ENCODE peak calls at places on chromosomes 2 and 18, in seven cellular contexts. One of them, this sample, is unnamed.

GRCh38 chr2:172339431-172340010 is 87.9 kb upstream of the ITGA6 start:
- DNase-seq in choroid plexus epithelial cell: no peak
- DNase-seq in keratinocyte: no peak
- DNase-seq in sigmoid colon: no peak
- DNase-seq in GM13977: no peak
- DNase-seq in spleen: no peak
- DNase-seq in astrocyte of the cerebellum: no peak
- DNase-seq in this sample: no peak

GRCh38 chr2:141515931-141516330 is 614.9 kb downstream of the LRP1B start:
- DNase-seq in choroid plexus epithelial cell: peak
- DNase-seq in keratinocyte: no peak
- DNase-seq in sigmoid colon: no peak
- DNase-seq in GM13977: no peak
- DNase-seq in spleen: no peak
- DNase-seq in astrocyte of the cerebellum: peak
- DNase-seq in this sample: no peak

GRCh38 chr2:213098612-213099011 is 52.8 kb downstream of the IKZF2 start:
- DNase-seq in choroid plexus epithelial cell: no peak
- DNase-seq in keratinocyte: no peak
- DNase-seq in sigmoid colon: no peak
- DNase-seq in GM13977: no peak
- DNase-seq in spleen: no peak
- DNase-seq in astrocyte of the cerebellum: no peak
- DNase-seq in this sample: no peak

GRCh38 chr18:5966514-5966913 is 71.2 kb upstream of the TMEM200C start:
- DNase-seq in choroid plexus epithelial cell: no peak
- DNase-seq in keratinocyte: no peak
- DNase-seq in sigmoid colon: no peak
- DNase-seq in GM13977: no peak
- DNase-seq in spleen: no peak
- DNase-seq in astrocyte of the cerebellum: no peak
- DNase-seq in this sample: no peak

GRCh38 chr18:69817335-69817935 is 130.2 kb downstream of the CD226 start:
- DNase-seq in choroid plexus epithelial cell: peak
- DNase-seq in keratinocyte: peak
- DNase-seq in sigmoid colon: no peak
- DNase-seq in GM13977: no peak
- DNase-seq in spleen: no peak
- DNase-seq in astrocyte of the cerebellum: peak
- DNase-seq in this sample: no peak

GRCh38 chr2:196979976-196980375 is 53.5 kb upstream of the PGAP1 start:
- DNase-seq in choroid plexus epithelial cell: no peak
- DNase-seq in keratinocyte: no peak
- DNase-seq in sigmoid colon: no peak
- DNase-seq in GM13977: no peak
- DNase-seq in spleen: no peak
- DNase-seq in astrocyte of the cerebellum: no peak
- DNase-seq in this sample: no peak

GRCh38 chr2:174699993-174700766 is 64.1 kb downstream of the CHRNA1 start:
- DNase-seq in choroid plexus epithelial cell: peak
- DNase-seq in keratinocyte: no peak
- DNase-seq in sigmoid colon: no peak
- DNase-seq in GM13977: peak
- DNase-seq in spleen: no peak
- DNase-seq in astrocyte of the cerebellum: peak
- DNase-seq in this sample: peak

GRCh38 chr2:97706112-97706511 is 7.3 kb upstream of the ZAP70 start:
- DNase-seq in choroid plexus epithelial cell: no peak
- DNase-seq in keratinocyte: no peak
- DNase-seq in sigmoid colon: no peak
- DNase-seq in GM13977: no peak
- DNase-seq in spleen: no peak
- DNase-seq in astrocyte of the cerebellum: no peak
- DNase-seq in this sample: no peak

GRCh38 chr2:174492963-174493431 is 6.2 kb upstream of the GPR155 start:
- DNase-seq in choroid plexus epithelial cell: peak
- DNase-seq in keratinocyte: no peak
- DNase-seq in sigmoid colon: no peak
- DNase-seq in GM13977: peak
- DNase-seq in spleen: peak
- DNase-seq in astrocyte of the cerebellum: no peak
- DNase-seq in this sample: peak

GRCh38 chr2:9695916-9696315 is 65.1 kb upstream of the YWHAQ start:
- DNase-seq in choroid plexus epithelial cell: no peak
- DNase-seq in keratinocyte: no peak
- DNase-seq in sigmoid colon: peak
- DNase-seq in GM13977: no peak
- DNase-seq in spleen: no peak
- DNase-seq in astrocyte of the cerebellum: no peak
- DNase-seq in this sample: no peak

GRCh38 chr2:23563673-23564617 is 179.0 kb downstream of the KLHL29 start:
- DNase-seq in choroid plexus epithelial cell: peak
- DNase-seq in keratinocyte: no peak
- DNase-seq in sigmoid colon: peak
- DNase-seq in GM13977: no peak
- DNase-seq in spleen: no peak
- DNase-seq in astrocyte of the cerebellum: peak
- DNase-seq in this sample: no peak

GRCh38 chr2:187541086-187542085 is 12.8 kb downstream of the TFPI start:
- DNase-seq in choroid plexus epithelial cell: peak
- DNase-seq in keratinocyte: no peak
- DNase-seq in sigmoid colon: no peak
- DNase-seq in GM13977: no peak
- DNase-seq in spleen: no peak
- DNase-seq in astrocyte of the cerebellum: peak
- DNase-seq in this sample: no peak

GRCh38 chr2:203584784-203585183 is 49.7 kb upstream of the RAPH1 start:
- DNase-seq in choroid plexus epithelial cell: no peak
- DNase-seq in keratinocyte: no peak
- DNase-seq in sigmoid colon: no peak
- DNase-seq in GM13977: no peak
- DNase-seq in spleen: no peak
- DNase-seq in astrocyte of the cerebellum: no peak
- DNase-seq in this sample: no peak

GRCh38 chr2:144524190-144524957 is 4.5 kb upstream of the ZEB2 start:
- DNase-seq in choroid plexus epithelial cell: no peak
- DNase-seq in keratinocyte: no peak
- DNase-seq in sigmoid colon: peak
- DNase-seq in GM13977: no peak
- DNase-seq in spleen: peak
- DNase-seq in astrocyte of the cerebellum: no peak
- DNase-seq in this sample: no peak

GRCh38 chr2:128356127-128356526 is 37.5 kb upstream of the HS6ST1 start:
- DNase-seq in choroid plexus epithelial cell: no peak
- DNase-seq in keratinocyte: no peak
- DNase-seq in sigmoid colon: no peak
- DNase-seq in GM13977: no peak
- DNase-seq in spleen: no peak
- DNase-seq in astrocyte of the cerebellum: no peak
- DNase-seq in this sample: no peak

GRCh38 chr2:128357561-128358370 is 39.1 kb upstream of the HS6ST1 start:
- DNase-seq in choroid plexus epithelial cell: no peak
- DNase-seq in keratinocyte: no peak
- DNase-seq in sigmoid colon: no peak
- DNase-seq in GM13977: no peak
- DNase-seq in spleen: no peak
- DNase-seq in astrocyte of the cerebellum: no peak
- DNase-seq in this sample: no peak

GRCh38 chr2:128350736-128351135 is 32.1 kb upstream of the HS6ST1 start:
- DNase-seq in choroid plexus epithelial cell: no peak
- DNase-seq in keratinocyte: no peak
- DNase-seq in sigmoid colon: no peak
- DNase-seq in GM13977: no peak
- DNase-seq in spleen: no peak
- DNase-seq in astrocyte of the cerebellum: no peak
- DNase-seq in this sample: no peak

GRCh38 chr2:128354161-128354560 is 35.5 kb upstream of the HS6ST1 start:
- DNase-seq in choroid plexus epithelial cell: no peak
- DNase-seq in keratinocyte: no peak
- DNase-seq in sigmoid colon: no peak
- DNase-seq in GM13977: no peak
- DNase-seq in spleen: no peak
- DNase-seq in astrocyte of the cerebellum: no peak
- DNase-seq in this sample: no peak

GRCh38 chr2:128354731-128355470 is 36.2 kb upstream of the HS6ST1 start:
- DNase-seq in choroid plexus epithelial cell: peak
- DNase-seq in keratinocyte: no peak
- DNase-seq in sigmoid colon: no peak
- DNase-seq in GM13977: no peak
- DNase-seq in spleen: no peak
- DNase-seq in astrocyte of the cerebellum: no peak
- DNase-seq in this sample: no peak
- TF ChIP-seq CTCF in choroid plexus epithelial cell: peak
- TF ChIP-seq CTCF in keratinocyte: peak
- TF ChIP-seq CTCF in sigmoid colon: no peak
- TF ChIP-seq CTCF in GM13977: no peak
- TF ChIP-seq CTCF in spleen: no peak
- TF ChIP-seq CTCF in astrocyte of the cerebellum: peak
- TF ChIP-seq CTCF in this sample: no peak

GRCh38 chr2:240894006-240894405 is 1.9 kb downstream of the MAB21L4 start:
- DNase-seq in choroid plexus epithelial cell: no peak
- DNase-seq in keratinocyte: no peak
- DNase-seq in sigmoid colon: no peak
- DNase-seq in GM13977: no peak
- DNase-seq in spleen: no peak
- DNase-seq in astrocyte of the cerebellum: no peak
- DNase-seq in this sample: no peak

GRCh38 chr2:240892361-240892760 is 3.6 kb downstream of the MAB21L4 start:
- DNase-seq in choroid plexus epithelial cell: no peak
- DNase-seq in keratinocyte: no peak
- DNase-seq in sigmoid colon: no peak
- DNase-seq in GM13977: no peak
- DNase-seq in spleen: no peak
- DNase-seq in astrocyte of the cerebellum: no peak
- DNase-seq in this sample: no peak

GRCh38 chr2:240894836-240895558 is 959 bp downstream of the MAB21L4 start:
- DNase-seq in choroid plexus epithelial cell: no peak
- DNase-seq in keratinocyte: no peak
- DNase-seq in sigmoid colon: no peak
- DNase-seq in GM13977: no peak
- DNase-seq in spleen: no peak
- DNase-seq in astrocyte of the cerebellum: no peak
- DNase-seq in this sample: no peak

GRCh38 chr2:240892925-240893324 is 3.0 kb downstream of the MAB21L4 start:
- DNase-seq in choroid plexus epithelial cell: no peak
- DNase-seq in keratinocyte: no peak
- DNase-seq in sigmoid colon: no peak
- DNase-seq in GM13977: no peak
- DNase-seq in spleen: no peak
- DNase-seq in astrocyte of the cerebellum: no peak
- DNase-seq in this sample: no peak

DNA sequence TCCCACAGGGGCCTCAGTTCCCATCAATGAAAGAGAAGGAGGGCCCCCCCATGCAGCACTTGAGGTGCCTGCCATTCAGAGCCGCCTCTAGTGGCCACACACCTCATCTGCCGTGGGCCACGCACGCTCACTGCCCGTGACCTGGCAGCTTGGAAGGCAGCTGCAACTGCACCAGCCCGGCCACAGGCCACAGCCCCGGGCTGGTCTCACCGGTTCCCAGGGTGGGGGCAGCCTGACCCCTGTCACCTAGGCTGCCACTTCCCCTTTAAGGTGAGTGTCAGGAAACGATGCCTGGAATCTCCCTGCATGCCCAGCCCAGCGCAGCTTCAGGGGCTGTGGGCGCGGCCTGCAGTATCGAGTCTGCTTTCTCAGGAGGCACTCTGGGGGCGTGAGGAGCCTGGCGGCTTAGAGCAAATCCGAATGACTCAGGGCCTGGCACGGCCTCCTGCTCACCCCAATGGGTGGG is 2.6 kb downstream of the MAB21L4 start:
- DNase-seq in choroid plexus epithelial cell: no peak
- DNase-seq in keratinocyte: no peak
- DNase-seq in sigmoid colon: no peak
- DNase-seq in GM13977: no peak
- DNase-seq in spleen: no peak
- DNase-seq in astrocyte of the cerebellum: no peak
- DNase-seq in this sample: no peak
- TF ChIP-seq CTCF in choroid plexus epithelial cell: no peak
- TF ChIP-seq CTCF in keratinocyte: peak
- TF ChIP-seq CTCF in sigmoid colon: no peak
- TF ChIP-seq CTCF in GM13977: no peak
- TF ChIP-seq CTCF in spleen: no peak
- TF ChIP-seq CTCF in astrocyte of the cerebellum: no peak
- TF ChIP-seq CTCF in this sample: no peak

GRCh38 chr2:146734042-146734715 is 1110.7 kb upstream of the ACVR2A start:
- DNase-seq in choroid plexus epithelial cell: peak
- DNase-seq in keratinocyte: no peak
- DNase-seq in sigmoid colon: no peak
- DNase-seq in GM13977: peak
- DNase-seq in spleen: no peak
- DNase-seq in astrocyte of the cerebellum: peak
- DNase-seq in this sample: peak
- TF ChIP-seq CTCF in choroid plexus epithelial cell: peak
- TF ChIP-seq CTCF in keratinocyte: peak
- TF ChIP-seq CTCF in sigmoid colon: peak
- TF ChIP-seq CTCF in GM13977: peak
- TF ChIP-seq CTCF in spleen: peak
- TF ChIP-seq CTCF in astrocyte of the cerebellum: peak
- TF ChIP-seq CTCF in this sample: peak

GRCh38 chr2:231007159-231008045 is 11.5 kb downstream of the SPATA3 start:
- DNase-seq in choroid plexus epithelial cell: no peak
- DNase-seq in keratinocyte: no peak
- DNase-seq in sigmoid colon: no peak
- DNase-seq in GM13977: no peak
- DNase-seq in spleen: no peak
- DNase-seq in astrocyte of the cerebellum: no peak
- DNase-seq in this sample: no peak

GRCh38 chr2:231011526-231011925 is 15.6 kb downstream of the SPATA3 start:
- DNase-seq in choroid plexus epithelial cell: no peak
- DNase-seq in keratinocyte: no peak
- DNase-seq in sigmoid colon: no peak
- DNase-seq in GM13977: no peak
- DNase-seq in spleen: no peak
- DNase-seq in astrocyte of the cerebellum: no peak
- DNase-seq in this sample: no peak

GRCh38 chr2:231012471-231012870 is 16.6 kb downstream of the SPATA3 start:
- DNase-seq in choroid plexus epithelial cell: no peak
- DNase-seq in keratinocyte: no peak
- DNase-seq in sigmoid colon: no peak
- DNase-seq in GM13977: no peak
- DNase-seq in spleen: no peak
- DNase-seq in astrocyte of the cerebellum: no peak
- DNase-seq in this sample: no peak

GRCh38 chr2:231008131-231008530 is 12.2 kb downstream of the SPATA3 start:
- DNase-seq in choroid plexus epithelial cell: no peak
- DNase-seq in keratinocyte: no peak
- DNase-seq in sigmoid colon: no peak
- DNase-seq in GM13977: no peak
- DNase-seq in spleen: no peak
- DNase-seq in astrocyte of the cerebellum: no peak
- DNase-seq in this sample: no peak

DNA sequence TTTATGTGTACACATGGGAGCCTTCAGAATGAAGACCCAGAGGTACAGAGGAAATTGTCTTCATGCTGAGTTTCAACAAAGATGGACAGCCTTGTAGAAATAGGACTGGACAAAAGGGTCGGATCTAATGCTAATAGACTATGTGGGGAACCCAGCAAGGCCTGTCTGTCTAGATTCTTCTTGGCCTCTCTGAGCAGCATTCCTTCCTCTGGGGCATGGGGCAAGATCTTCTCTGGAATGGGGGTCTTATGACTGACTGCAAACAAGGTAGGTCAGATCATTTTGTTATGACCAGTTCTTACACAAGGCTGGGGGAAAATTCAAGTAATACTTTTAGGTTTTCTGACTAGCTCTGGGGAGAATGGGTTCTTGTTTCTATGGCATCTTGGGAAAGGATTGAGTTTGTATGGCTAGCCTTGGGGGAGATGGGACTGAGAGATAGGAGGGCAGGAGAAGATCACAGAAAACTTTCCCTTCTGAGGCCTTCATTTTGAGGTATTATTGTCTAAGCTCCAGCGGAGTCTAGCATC is 14.3 kb downstream of the SPATA3 start:
- DNase-seq in choroid plexus epithelial cell: no peak
- DNase-seq in keratinocyte: no peak
- DNase-seq in sigmoid colon: no peak
- DNase-seq in GM13977: no peak
- DNase-seq in spleen: no peak
- DNase-seq in astrocyte of the cerebellum: no peak
- DNase-seq in this sample: no peak
- TF ChIP-seq CTCF in choroid plexus epithelial cell: no peak
- TF ChIP-seq CTCF in keratinocyte: no peak
- TF ChIP-seq CTCF in sigmoid colon: no peak
- TF ChIP-seq CTCF in GM13977: no peak
- TF ChIP-seq CTCF in spleen: no peak
- TF ChIP-seq CTCF in astrocyte of the cerebellum: no peak
- TF ChIP-seq CTCF in this sample: no peak

This sample was measured in GM10248.